ENCODE peak calls at places on chromosome 16, in eight cellular contexts. One of them, this sample, is unnamed.

GRCh38 chr16:55120408-55120807 is 189.7 kb downstream of the IRX5 start:
- DNase-seq in K562: no peak
- DNase-seq in A549: peak
- DNase-seq in H1: no peak
- DNase-seq in endothelial cell of umbilical vein: no peak
- DNase-seq in HCT116: no peak
- DNase-seq in HepG2: peak
- DNase-seq in GM12878: no peak
- DNase-seq in this sample: peak

GRCh38 chr16:82867425-82867824 is 240.7 kb downstream of the CDH13 start:
- DNase-seq in K562: no peak
- DNase-seq in A549: no peak
- DNase-seq in H1: no peak
- DNase-seq in endothelial cell of umbilical vein: peak
- DNase-seq in HCT116: no peak
- DNase-seq in HepG2: no peak
- DNase-seq in GM12878: no peak
- DNase-seq in this sample: no peak

GRCh38 chr16:29014561-29015029 is 29.7 kb downstream of the LAT start:
- DNase-seq in K562: no peak
- DNase-seq in A549: no peak
- DNase-seq in H1: no peak
- DNase-seq in endothelial cell of umbilical vein: no peak
- DNase-seq in HCT116: no peak
- DNase-seq in HepG2: no peak
- DNase-seq in GM12878: no peak
- DNase-seq in this sample: no peak

GRCh38 chr16:81408409-81408950 is 36.1 kb upstream of the CMIP start:
- DNase-seq in K562: no peak
- DNase-seq in A549: no peak
- DNase-seq in H1: no peak
- DNase-seq in endothelial cell of umbilical vein: no peak
- DNase-seq in HCT116: no peak
- DNase-seq in HepG2: no peak
- DNase-seq in GM12878: no peak
- DNase-seq in this sample: no peak

GRCh38 chr16:10600792-10601443 is 20.5 kb upstream of the EMP2 start:
- DNase-seq in K562: no peak
- DNase-seq in A549: no peak
- DNase-seq in H1: no peak
- DNase-seq in endothelial cell of umbilical vein: no peak
- DNase-seq in HCT116: no peak
- DNase-seq in HepG2: no peak
- DNase-seq in GM12878: no peak
- DNase-seq in this sample: peak

GRCh38 chr16:54282202-54282922 is 4.2 kb downstream of the IRX3 start:
- DNase-seq in K562: peak
- DNase-seq in A549: peak
- DNase-seq in H1: no peak
- DNase-seq in endothelial cell of umbilical vein: no peak
- DNase-seq in HCT116: peak
- DNase-seq in HepG2: no peak
- DNase-seq in GM12878: no peak
- DNase-seq in this sample: peak

GRCh38 chr16:80994451-80994850 is 12.2 kb downstream of the CMC2 start:
- DNase-seq in K562: no peak
- DNase-seq in A549: peak
- DNase-seq in H1: no peak
- DNase-seq in endothelial cell of umbilical vein: no peak
- DNase-seq in HCT116: no peak
- DNase-seq in HepG2: no peak
- DNase-seq in GM12878: no peak
- DNase-seq in this sample: no peak

GRCh38 chr16:75116081-75116910 is at the start of gene LDHD:
- DNase-seq in K562: peak
- DNase-seq in A549: peak
- DNase-seq in H1: peak
- DNase-seq in endothelial cell of umbilical vein: peak
- DNase-seq in HCT116: peak
- DNase-seq in HepG2: peak
- DNase-seq in GM12878: no peak
- DNase-seq in this sample: peak

GRCh38 chr16:54503011-54503410 is 216.4 kb upstream of the IRX3 start:
- DNase-seq in K562: no peak
- DNase-seq in A549: no peak
- DNase-seq in H1: no peak
- DNase-seq in endothelial cell of umbilical vein: no peak
- DNase-seq in HCT116: no peak
- DNase-seq in HepG2: no peak
- DNase-seq in GM12878: no peak
- DNase-seq in this sample: peak

GRCh38 chr16:87918866-87919680 is 17.3 kb downstream of the CA5A start:
- DNase-seq in K562: no peak
- DNase-seq in A549: no peak
- DNase-seq in H1: no peak
- DNase-seq in endothelial cell of umbilical vein: no peak
- DNase-seq in HCT116: no peak
- DNase-seq in HepG2: no peak
- DNase-seq in GM12878: no peak
- DNase-seq in this sample: no peak

GRCh38 chr16:51734220-51734619 is 583.1 kb upstream of the SALL1 start:
- DNase-seq in K562: no peak
- DNase-seq in A549: no peak
- DNase-seq in H1: no peak
- DNase-seq in endothelial cell of umbilical vein: no peak
- DNase-seq in HCT116: no peak
- DNase-seq in HepG2: no peak
- DNase-seq in GM12878: no peak
- DNase-seq in this sample: no peak

GRCh38 chr16:71472041-71472440 is 10.0 kb upstream of the ZNF23 start:
- DNase-seq in K562: no peak
- DNase-seq in A549: no peak
- DNase-seq in H1: no peak
- DNase-seq in endothelial cell of umbilical vein: no peak
- DNase-seq in HCT116: no peak
- DNase-seq in HepG2: no peak
- DNase-seq in GM12878: no peak
- DNase-seq in this sample: no peak

GRCh38 chr16:50114357-50115129 is 38.6 kb upstream of the TENT4B start:
- DNase-seq in K562: no peak
- DNase-seq in A549: no peak
- DNase-seq in H1: no peak
- DNase-seq in endothelial cell of umbilical vein: no peak
- DNase-seq in HCT116: no peak
- DNase-seq in HepG2: no peak
- DNase-seq in GM12878: no peak
- DNase-seq in this sample: no peak

DNA sequence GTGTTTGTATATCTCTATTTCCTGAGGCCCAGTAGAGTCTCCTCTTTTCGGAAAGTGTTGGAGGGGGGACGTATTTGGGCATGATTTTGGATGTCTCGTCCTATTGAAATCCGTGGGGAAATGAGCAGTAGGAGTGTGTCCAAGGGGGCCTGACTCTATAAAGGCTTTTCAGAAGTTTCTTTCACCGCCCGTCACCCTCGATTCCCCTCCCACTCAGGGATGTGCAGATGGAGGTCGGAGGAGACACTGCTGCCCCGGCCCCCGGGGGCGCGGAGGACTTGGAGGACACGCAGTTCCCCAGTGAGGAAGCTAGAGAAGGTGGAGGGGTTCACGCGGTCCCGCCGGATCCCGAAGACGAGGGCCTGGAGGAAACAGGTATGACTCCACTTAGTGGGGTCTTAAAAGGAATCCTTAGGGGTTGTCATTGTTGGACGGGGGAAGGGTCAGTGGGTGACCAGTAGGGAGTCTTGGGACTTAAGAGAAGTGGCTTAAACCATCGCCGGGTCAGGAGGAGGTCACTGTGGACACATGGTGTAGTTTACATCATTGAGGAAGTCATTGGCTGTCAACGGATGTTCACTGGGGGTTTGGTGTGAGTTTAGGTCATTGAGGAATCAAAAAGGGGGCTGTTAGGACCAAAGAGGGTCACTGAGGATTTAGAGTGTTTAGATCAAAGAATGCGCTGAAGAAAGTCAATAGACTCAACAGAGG is 424 bp downstream of the MON1B start:
- DNase-seq in K562: peak
- DNase-seq in A549: peak
- DNase-seq in H1: no peak
- DNase-seq in endothelial cell of umbilical vein: no peak
- DNase-seq in HCT116: no peak
- DNase-seq in HepG2: no peak
- DNase-seq in GM12878: no peak
- DNase-seq in this sample: peak
- TF ChIP-seq CTCF in K562: no peak
- TF ChIP-seq CTCF in A549: no peak
- TF ChIP-seq CTCF in H1: no peak
- TF ChIP-seq CTCF in endothelial cell of umbilical vein: no peak
- TF ChIP-seq CTCF in HCT116: no peak
- TF ChIP-seq CTCF in HepG2: no peak
- TF ChIP-seq CTCF in GM12878: no peak
- TF ChIP-seq CTCF in this sample: no peak

DNA sequence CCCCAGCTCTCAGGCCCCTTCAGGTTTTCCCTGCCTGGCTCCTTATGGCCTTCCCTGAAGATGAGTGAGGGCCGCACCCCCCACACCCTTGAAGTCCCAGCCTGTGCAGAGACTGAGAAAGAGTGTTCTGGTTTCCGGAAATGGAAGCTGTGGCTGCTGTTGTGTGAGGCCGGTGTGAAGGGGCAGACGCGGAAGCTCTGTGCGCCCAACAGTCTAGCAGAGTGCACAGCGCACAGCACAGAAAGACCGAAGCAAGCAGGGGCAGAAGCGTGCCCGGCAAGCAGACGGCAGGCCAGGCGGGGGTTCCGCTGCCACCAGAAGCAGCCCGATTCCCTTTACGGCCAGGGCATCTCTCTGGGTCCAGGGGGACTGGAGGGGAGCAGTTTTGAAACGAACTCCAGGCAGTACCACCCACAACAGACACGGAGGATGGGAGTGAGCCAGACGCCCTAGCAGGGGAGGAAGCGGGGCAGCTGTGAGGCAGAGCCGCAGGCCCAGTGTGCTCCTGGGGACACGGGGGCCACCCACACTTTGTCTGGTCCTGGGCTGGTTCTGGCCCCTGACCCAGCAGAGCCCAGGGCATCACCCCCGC is 16.7 kb downstream of the TPSG1 start:
- DNase-seq in K562: no peak
- DNase-seq in A549: no peak
- DNase-seq in H1: no peak
- DNase-seq in endothelial cell of umbilical vein: no peak
- DNase-seq in HCT116: no peak
- DNase-seq in HepG2: no peak
- DNase-seq in GM12878: no peak
- DNase-seq in this sample: peak
- TF ChIP-seq POLR2A in K562: no peak
- TF ChIP-seq POLR2A in A549: no peak
- TF ChIP-seq POLR2A in H1: no peak
- TF ChIP-seq POLR2A in endothelial cell of umbilical vein: no peak
- TF ChIP-seq POLR2A in HCT116: no peak
- TF ChIP-seq POLR2A in HepG2: no peak
- TF ChIP-seq POLR2A in GM12878: no peak
- TF ChIP-seq POLR2A in this sample: peak

GRCh38 chr16:27174798-27175197 is 28.5 kb upstream of the KDM8 start:
- DNase-seq in K562: peak
- DNase-seq in A549: peak
- DNase-seq in H1: no peak
- DNase-seq in endothelial cell of umbilical vein: no peak
- DNase-seq in HCT116: no peak
- DNase-seq in HepG2: no peak
- DNase-seq in GM12878: no peak
- DNase-seq in this sample: no peak
- TF ChIP-seq MAX in K562: no peak
- TF ChIP-seq MAX in A549: no peak
- TF ChIP-seq MAX in H1: no peak
- TF ChIP-seq MAX in endothelial cell of umbilical vein: no peak
- TF ChIP-seq MAX in HCT116: no peak
- TF ChIP-seq MAX in HepG2: no peak
- TF ChIP-seq MAX in GM12878: no peak
- TF ChIP-seq MAX in this sample: no peak

GRCh38 chr16:2719328-2720062 is 529 bp downstream of the PRSS27 start:
- DNase-seq in K562: no peak
- DNase-seq in A549: no peak
- DNase-seq in H1: no peak
- DNase-seq in endothelial cell of umbilical vein: no peak
- DNase-seq in HCT116: no peak
- DNase-seq in HepG2: peak
- DNase-seq in GM12878: no peak
- DNase-seq in this sample: no peak

GRCh38 chr16:2724088-2724676 is 4.2 kb upstream of the PRSS27 start:
- DNase-seq in K562: no peak
- DNase-seq in A549: no peak
- DNase-seq in H1: no peak
- DNase-seq in endothelial cell of umbilical vein: no peak
- DNase-seq in HCT116: no peak
- DNase-seq in HepG2: no peak
- DNase-seq in GM12878: no peak
- DNase-seq in this sample: no peak

GRCh38 chr16:2720063-2720455 is at the start of gene PRSS27:
- DNase-seq in K562: no peak
- DNase-seq in A549: no peak
- DNase-seq in H1: no peak
- DNase-seq in endothelial cell of umbilical vein: no peak
- DNase-seq in HCT116: no peak
- DNase-seq in HepG2: no peak
- DNase-seq in GM12878: no peak
- DNase-seq in this sample: no peak

GRCh38 chr16:2717360-2718263 is 2.4 kb downstream of the PRSS27 start:
- DNase-seq in K562: no peak
- DNase-seq in A549: no peak
- DNase-seq in H1: no peak
- DNase-seq in endothelial cell of umbilical vein: no peak
- DNase-seq in HCT116: no peak
- DNase-seq in HepG2: no peak
- DNase-seq in GM12878: no peak
- DNase-seq in this sample: no peak

DNA sequence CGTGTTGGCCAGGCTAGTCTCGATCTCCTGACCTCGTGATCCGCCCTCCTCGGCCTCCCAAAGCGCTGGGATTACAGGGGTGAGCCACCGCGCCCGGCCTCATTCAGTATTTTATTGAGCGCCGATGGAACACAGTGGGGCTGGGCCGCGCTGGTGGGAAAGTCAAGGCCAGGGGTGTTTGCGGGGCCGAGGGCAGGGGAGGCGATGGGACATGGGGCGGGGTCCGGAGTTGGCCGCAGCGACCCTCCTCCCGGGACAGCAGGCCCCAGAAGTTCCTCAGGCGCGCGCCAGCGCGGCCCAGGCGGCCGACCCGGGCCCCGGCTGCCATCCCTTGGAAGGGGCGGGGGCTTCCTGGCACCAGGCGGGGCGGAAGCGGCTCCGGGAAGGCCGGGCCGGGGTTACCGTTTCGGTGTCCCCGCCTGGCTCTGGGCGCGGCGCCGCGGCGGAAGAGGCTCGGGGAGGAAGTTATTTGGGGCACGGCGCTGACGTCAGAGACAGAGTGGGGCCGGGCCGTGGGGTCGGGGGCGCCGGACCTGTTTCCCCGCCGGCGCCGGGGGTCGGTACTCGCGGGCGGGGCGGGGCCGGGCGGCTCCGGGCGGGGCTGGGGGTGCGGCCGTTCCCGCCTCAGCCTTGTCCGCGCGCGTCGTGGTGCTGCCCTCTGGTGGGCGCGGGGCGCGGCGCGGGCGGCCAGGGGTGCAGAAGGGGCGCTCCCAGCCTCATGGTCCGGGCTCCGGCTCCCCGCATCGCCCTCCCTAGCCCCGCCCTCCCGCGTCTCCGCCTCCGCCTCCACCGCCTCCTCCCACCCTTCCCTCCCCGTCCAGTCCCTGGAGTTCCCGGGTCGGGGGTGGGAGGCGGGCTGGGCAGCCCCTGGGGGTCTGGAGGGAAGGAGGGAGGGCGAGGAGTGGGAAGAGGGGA is 952 bp upstream of the PRSS27 start:
- DNase-seq in K562: peak
- DNase-seq in A549: peak
- DNase-seq in H1: peak
- DNase-seq in endothelial cell of umbilical vein: peak
- DNase-seq in HCT116: peak
- DNase-seq in HepG2: peak
- DNase-seq in GM12878: peak
- DNase-seq in this sample: peak
- TF ChIP-seq CTCF in K562: peak
- TF ChIP-seq CTCF in A549: peak
- TF ChIP-seq CTCF in H1: peak
- TF ChIP-seq CTCF in endothelial cell of umbilical vein: peak
- TF ChIP-seq CTCF in HCT116: peak
- TF ChIP-seq CTCF in HepG2: peak
- TF ChIP-seq CTCF in GM12878: peak
- TF ChIP-seq CTCF in this sample: peak

This sample was measured in NB4.